ENCODE peak calls at places on chromosomes 5 and 9, in eight cellular contexts. U, X, D, P, E, L, S and Z are unnamed samples. For H3K36me3, the result is how much of the 10 kb centered on the place peaks cover.

GRCh38 chr9:137865581-137866145 is 11.9 kb upstream of the CACNA1B start:
- DNase-seq in U (no peak), S (no peak), E (no peak), X (no peak), L (no peak), P (no peak), D (no peak), Z (no peak)

GRCh38 chr5:36535390-36535789 is 71.0 kb upstream of the SLC1A3 start:
- DNase-seq in S (no peak), P (no peak), X (no peak), U (no peak), D (no peak), E (no peak), L (no peak), Z (no peak)

GRCh38 chr5:127683006-127683405 is 20.2 kb upstream of the CCDC192 start:
- DNase-seq in S (no peak), U (no peak), D (peak), X (no peak), P (no peak), L (no peak), E (no peak), Z (no peak)

GRCh38 chr9:113622600-113623400 is 159.3 kb downstream of the RGS3 start:
- DNase-seq in L (no peak), E (peak), X (peak), P (no peak), U (peak), S (peak), D (peak), Z (peak)

GRCh38 chr5:83924171-83924570 is 203.5 kb upstream of the HAPLN1 start:
- DNase-seq in P (no peak), U (no peak), L (no peak), S (no peak), E (peak), D (peak), X (no peak), Z (no peak)

GRCh38 chr5:97162045-97162444 is 19.6 kb upstream of the LIX1 start:
- DNase-seq in P (peak), S (peak), D (peak), X (no peak), L (peak), E (peak), U (peak), Z (peak)

GRCh38 chr5:163459465-163459887 is 426 bp downstream of the NUDCD2 start:
- DNase-seq in X (no peak), L (peak), D (no peak), E (peak), U (no peak), P (no peak), S (no peak), Z (no peak)

GRCh38 chr5:41637869-41638268 is 127.5 kb upstream of the PLCXD3 start:
- DNase-seq in S (no peak), E (no peak), P (no peak), X (no peak), U (peak), D (peak), L (no peak), Z (no peak)

GRCh38 chr9:104386425-104387069 is 117.5 kb upstream of the OR13F1 start:
- DNase-seq in X (no peak), S (peak), D (peak), L (peak), E (no peak), P (no peak), U (peak), Z (no peak)

GRCh38 chr5:63194126-63194525 is 615.5 kb downstream of the LRRC70 start:
- DNase-seq in U (peak), E (no peak), P (no peak), X (no peak), D (no peak), S (no peak), L (no peak), Z (no peak)

GRCh38 chr5:131382407-131383395 is 118.8 kb downstream of the CDC42SE2 start:
- DNase-seq in U (peak), D (peak), E (no peak), X (no peak), L (peak), S (peak), P (peak), Z (peak)

GRCh38 chr5:112983307-112983811 is 6.8 kb downstream of the DCP2 start:
- DNase-seq in X (no peak), S (no peak), P (no peak), U (no peak), L (no peak), D (no peak), E (no peak), Z (no peak)

GRCh38 chr9:38389313-38389712 is 3.2 kb upstream of the ALDH1B1 start:
- DNase-seq in D (peak), P (no peak), E (peak), S (no peak), X (no peak), U (no peak), L (no peak), Z (no peak)

GRCh38 chr9:36399980-36400331 is at the start of gene RNF38:
- DNase-seq in E (no peak), D (no peak), P (peak), S (no peak), L (no peak), U (no peak), X (no peak), Z (no peak)

GRCh38 chr9:123445981-123446610 is 90.1 kb downstream of the CRB2 start:
- DNase-seq in L (no peak), E (peak), P (no peak), X (peak), S (no peak), U (no peak), D (peak), Z (no peak)

GRCh38 chr9:82606071-82606470 is 456.9 kb downstream of the RASEF start:
- DNase-seq in S (no peak), L (no peak), P (no peak), D (no peak), E (no peak), X (no peak), U (no peak), Z (no peak)

GRCh38 chr5:59542841-59543825 is 350.4 kb downstream of the PDE4D start:
- DNase-seq in U (no peak), P (no peak), L (peak), S (peak), D (peak), X (no peak), E (peak), Z (no peak)

GRCh38 chr9:93290495-93291434 is 106.8 kb downstream of the WNK2 start:
- DNase-seq in X (peak), P (no peak), U (no peak), L (no peak), E (no peak), D (no peak), S (no peak), Z (no peak)

GRCh38 chr9:99870126-99870525 is 36.3 kb upstream of the STX17 start:
- DNase-seq in L (no peak), X (no peak), D (no peak), E (peak), P (no peak), S (no peak), U (no peak), Z (no peak)

GRCh38 chr5:90645024-90645610 is 86.5 kb downstream of the ADGRV1 start:
- DNase-seq in X (no peak), E (peak), L (no peak), U (peak), P (no peak), S (no peak), D (no peak), Z (no peak)

GRCh38 chr5:179814090-179814489 is 6.6 kb upstream of the SQSTM1 start:
- DNase-seq in S (no peak), P (no peak), U (no peak), L (no peak), X (no peak), D (no peak), E (no peak), Z (no peak)

GRCh38 chr9:76817489-76817888 is 53.3 kb downstream of the PCA3 start:
- DNase-seq in S (no peak), U (no peak), L (no peak), X (no peak), D (peak), P (no peak), E (peak), Z (no peak)

GRCh38 chr5:155826947-155827815 is 499.8 kb upstream of the SGCD start:
- DNase-seq in L (no peak), D (no peak), E (no peak), P (no peak), X (no peak), S (no peak), U (no peak), Z (no peak)

GRCh38 chr5:74179183-74179582 is 461.3 kb downstream of the ENC1 start:
- DNase-seq in X (no peak), L (no peak), U (no peak), D (peak), E (peak), P (no peak), S (no peak), Z (no peak)

GRCh38 chr5:150398432-150399157 is 14.1 kb downstream of the CD74 start:
- DNase-seq in X (no peak), U (no peak), S (peak), E (no peak), L (peak), P (peak), D (no peak), Z (no peak)

GRCh38 chr5:122420126-122420525 is 108.1 kb downstream of the SNCAIP start:
- DNase-seq in X (no peak), S (no peak), L (no peak), P (no peak), D (peak), U (no peak), E (no peak), Z (no peak)

DNA sequence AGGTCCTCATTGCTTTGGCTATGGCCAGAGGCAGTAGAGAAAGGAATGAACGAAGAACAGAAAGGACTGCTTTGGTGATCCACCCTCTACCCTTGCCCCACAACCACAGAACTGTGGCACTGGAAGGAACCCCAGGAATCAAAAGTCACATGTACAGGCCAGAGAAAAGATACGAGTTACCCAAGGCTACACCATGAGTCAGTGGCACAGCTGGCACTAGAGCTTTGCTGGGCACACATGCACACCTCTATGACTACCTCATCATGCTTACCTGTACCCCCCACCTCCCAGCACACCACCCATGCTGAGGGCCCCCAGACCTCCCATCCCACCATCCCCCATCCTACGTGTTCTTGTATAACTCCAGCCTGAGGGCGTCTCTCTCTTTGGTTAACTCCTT is 13.1 kb downstream of the GOLGA2 start:
- DNase-seq in S (no peak), U (no peak), X (no peak), E (no peak), L (no peak), P (no peak), D (no peak), Z (no peak)
- H3K36me3 ChIP-seq in S (under half), U (half or more), X (half or more), E (half or more), L (under half), P (under half), D (under half), Z (under half)

DNA sequence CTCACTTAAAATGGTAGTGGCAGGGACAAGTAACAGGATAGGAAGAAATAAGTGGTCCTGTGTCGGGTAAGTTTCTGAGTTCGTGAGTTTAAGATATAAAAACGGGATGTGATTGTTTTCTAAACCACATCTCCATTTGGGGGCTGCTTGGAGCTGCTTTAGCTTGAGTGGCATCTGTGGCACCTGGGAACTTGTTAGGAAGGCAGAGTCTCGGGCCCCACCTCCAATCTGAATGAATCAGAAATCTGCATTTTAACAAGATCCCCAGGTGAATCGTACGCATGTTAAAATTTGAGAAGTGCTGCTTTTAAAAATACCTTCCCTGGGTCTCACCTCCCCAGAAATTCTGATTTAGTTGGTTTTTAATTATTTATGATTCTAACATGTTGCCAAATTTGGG is 78.1 kb downstream of the CDH6 start:
- DNase-seq in D (no peak), X (no peak), U (no peak), P (no peak), L (no peak), E (no peak), S (no peak), Z (no peak)
- H3K36me3 ChIP-seq in D (under half), X (under half), U (under half), P (under half), L (under half), E (under half), S (under half), Z (under half)

GRCh38 chr9:19336166-19336565 is 43.9 kb downstream of the RPS6 start:
- DNase-seq in X (no peak), P (no peak), E (no peak), L (no peak), D (no peak), S (peak), U (no peak), Z (no peak)
- H3K36me3 ChIP-seq in X (half or more), P (under half), E (under half), L (under half), D (under half), S (under half), U (under half), Z (under half)

DNA sequence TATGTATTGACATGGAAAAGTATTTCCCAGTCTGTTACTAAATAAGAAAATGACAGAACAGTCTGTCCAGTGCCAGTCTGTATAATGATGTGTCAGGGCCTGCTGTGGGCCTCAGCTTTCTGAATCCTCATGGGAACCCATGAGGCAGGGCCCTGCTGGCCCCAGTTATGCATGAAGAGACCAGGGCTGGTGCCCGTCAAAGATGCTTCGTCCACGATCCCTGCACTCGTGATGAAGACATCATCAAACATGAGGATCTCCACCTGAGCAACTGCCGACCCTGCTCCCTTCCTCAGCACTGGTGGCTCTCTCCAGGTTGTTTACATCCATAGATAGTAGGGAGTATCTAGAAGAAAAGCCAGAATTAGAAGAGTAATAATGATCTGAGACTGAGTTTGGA is 52.5 kb downstream of the ICE1 start:
- DNase-seq in D (no peak), E (no peak), L (no peak), S (no peak), U (no peak), X (no peak), P (no peak), Z (no peak)
- H3K36me3 ChIP-seq in D (under half), E (under half), L (under half), S (under half), U (under half), X (half or more), P (under half), Z (under half)

GRCh38 chr9:136824496-136825225 is 16.9 kb downstream of the RABL6 start:
- DNase-seq in X (no peak), D (no peak), S (no peak), P (peak), L (no peak), U (no peak), E (no peak), Z (no peak)
- H3K36me3 ChIP-seq in X (under half), D (under half), S (under half), P (under half), L (under half), U (under half), E (under half), Z (under half)